ENCODE peak calls at places on chromosomes 1 and 21, in seven cellular contexts. X, J, B, Z, W, R and T are unnamed samples.

GRCh38 chr21:45105906-45106485 is 31.6 kb downstream of the ADARB1 start:
- DNase-seq in R (no peak), Z (no peak), W (no peak), B (no peak), X (no peak), J (no peak), T (no peak)

GRCh38 chr21:42081138-42081537 is 10.0 kb downstream of the UMODL1 start:
- DNase-seq in X (no peak), Z (no peak), W (no peak), B (no peak), J (no peak), R (no peak), T (no peak)

GRCh38 chr1:228463559-228464455 is 23.4 kb upstream of the RNF187 start:
- DNase-seq in Z (no peak), R (peak; percentile 42), W (no peak), J (peak; percentile 51), B (no peak), X (no peak), T (peak; percentile 35)

GRCh38 chr1:28074892-28075511 is 13.4 kb downstream of the EYA3 start:
- DNase-seq in R (no peak), X (no peak), Z (no peak), J (no peak), W (no peak), B (no peak), T (no peak)

GRCh38 chr1:21818661-21819060 is 6.6 kb downstream of the LDLRAD2 start:
- DNase-seq in R (peak; percentile 3), X (peak; percentile 88), J (no peak), Z (no peak), B (no peak), W (peak; percentile 51), T (peak; percentile 18)

GRCh38 chr1:6580588-6581270 is 935 bp downstream of the ZBTB48 start:
- DNase-seq in X (no peak), R (no peak), J (no peak), W (no peak), B (no peak), Z (peak; percentile 26), T (no peak)

GRCh38 chr1:230303069-230303468 is 123.1 kb downstream of the PGBD5 start:
- DNase-seq in Z (no peak), J (no peak), B (no peak), W (no peak), R (no peak), X (no peak), T (no peak)

GRCh38 chr1:8122477-8123407 is 96.6 kb upstream of the ERRFI1 start:
- DNase-seq in J (peak; percentile 79), W (no peak), R (no peak), X (no peak), B (no peak), Z (no peak), T (no peak)

GRCh38 chr1:82062206-82062605 is 261.5 kb downstream of the ADGRL2 start:
- DNase-seq in X (no peak), Z (no peak), R (no peak), W (no peak), B (no peak), J (no peak), T (no peak)

GRCh38 chr21:21286170-21286798 is 288.1 kb downstream of the NCAM2 start:
- DNase-seq in B (no peak), J (no peak), X (no peak), W (no peak), Z (no peak), R (no peak), T (no peak)

GRCh38 chr1:15934211-15935055 is 41.5 kb downstream of the ZBTB17 start:
- DNase-seq in B (peak; percentile 11), J (no peak), X (no peak), Z (no peak), W (no peak), R (no peak), T (no peak)

GRCh38 chr21:37045139-37045538 is 27.7 kb downstream of the PIGP start:
- DNase-seq in Z (no peak), X (no peak), B (no peak), W (no peak), J (no peak), R (no peak), T (no peak)